ENCODE peak calls at places on chromosome 9, in nine cellular contexts. W is skeletal muscle cell; I is cerebellar nuclear complex; Y is SW480; Z is tibial nerve; R is dorsolateral prefrontal cortex; L is stimulated activated CD4-positive, alpha-beta T cell treated with anti-CD3 and anti-CD28 coated beads, Interleukin-4, amount 100 ng/mL, for 1 hour; M is GM04503; N is AG08396. B is an unnamed sample.
A peak's percentile ranks its signal among the peaks of the same experiment; 100 is the strongest.

GRCh38 chr9:136024696-136025316 is 63.6 kb upstream of the UBAC1 start:
- DNase-seq in Y (no peak), R (peak; percentile 38), W (no peak), L (no peak), Z (no peak), I (no peak), M (no peak), N (no peak), B (no peak)

GRCh38 chr9:92342825-92343488 is 17.2 kb downstream of the CENPP start:
- DNase-seq in L (no peak), I (no peak), Z (no peak), R (no peak), W (no peak), Y (no peak), M (no peak), N (no peak), B (no peak)

GRCh38 chr9:133699546-133699945 is 38.6 kb downstream of the SARDH start:
- DNase-seq in W (no peak), R (no peak), M (no peak), I (no peak), Y (no peak), N (no peak), Z (no peak), L (no peak), B (no peak)

GRCh38 chr9:99167120-99167519 is 54.6 kb downstream of the ALG2 start:
- DNase-seq in Y (peak; percentile 4), N (no peak), R (no peak), W (no peak), L (no peak), I (no peak), M (no peak), Z (no peak), B (no peak)

GRCh38 chr9:134058716-134059115 is 9.1 kb downstream of the BRD3 start:
- DNase-seq in L (no peak), I (no peak), R (peak; percentile 21), W (no peak), Y (no peak), M (no peak), N (peak; percentile 54), Z (no peak), B (no peak)

GRCh38 chr9:32344551-32345182 is 39.8 kb upstream of the ACO1 start:
- DNase-seq in L (no peak), M (no peak), I (no peak), R (no peak), W (no peak), Z (no peak), N (peak; percentile 10), Y (peak; percentile 41), B (no peak)

GRCh38 chr9:109269839-109270238 is 51.0 kb downstream of the EPB41L4B start:
- DNase-seq in Y (no peak), L (no peak), W (no peak), M (no peak), N (no peak), Z (no peak), R (no peak), I (no peak), B (no peak)

GRCh38 chr9:85524531-85524930 is 217.2 kb downstream of the AGTPBP1 start:
- DNase-seq in N (no peak), W (no peak), R (no peak), Z (no peak), L (no peak), Y (no peak), M (no peak), I (no peak), B (peak; percentile 77)

GRCh38 chr9:123326662-123327093 is 29.3 kb upstream of the CRB2 start:
- DNase-seq in M (no peak), N (no peak), I (no peak), Z (no peak), R (no peak), W (no peak), Y (no peak), L (no peak), B (no peak)

GRCh38 chr9:93321220-93321610 is 130.3 kb upstream of the FAM120A start:
- DNase-seq in R (no peak), N (no peak), L (no peak), M (no peak), Y (no peak), I (no peak), Z (no peak), W (no peak), B (no peak)

GRCh38 chr9:3330792-3331420 is 194.9 kb downstream of the RFX3 start:
- DNase-seq in R (no peak), Y (no peak), N (no peak), L (no peak), W (peak; percentile 29), M (no peak), I (no peak), Z (no peak), B (no peak)

GRCh38 chr9:124501771-124502320 is 5.4 kb downstream of the NR5A1 start:
- DNase-seq in W (no peak), Z (no peak), R (no peak), I (no peak), L (no peak), N (no peak), M (no peak), Y (no peak), B (no peak)

GRCh38 chr9:125137200-125137599 is 6.1 kb downstream of the SCAI start:
- DNase-seq in N (peak; percentile 40), I (no peak), W (no peak), M (no peak), Y (no peak), L (no peak), Z (no peak), R (no peak), B (no peak)

GRCh38 chr9:36632892-36633291 is 60.2 kb downstream of the MELK start:
- DNase-seq in I (no peak), Y (peak; percentile 40), Z (no peak), N (peak; percentile 13), M (no peak), L (no peak), W (no peak), R (no peak), B (no peak)

GRCh38 chr9:21155501-21155900 is 11.0 kb downstream of the IFNA21 start:
- DNase-seq in W (no peak), Y (no peak), R (no peak), I (no peak), Z (no peak), N (no peak), L (no peak), M (no peak), B (no peak)

GRCh38 chr9:129826344-129826743 is 2.4 kb upstream of the TOR1A start:
- DNase-seq in R (no peak), L (no peak), N (no peak), Y (no peak), Z (no peak), M (no peak), W (no peak), I (no peak), B (no peak)

GRCh38 chr9:133374612-133375115 is 1.2 kb downstream of the SURF4 start:
- DNase-seq in I (no peak), N (peak; percentile 75), Z (no peak), Y (no peak), M (no peak), R (no peak), L (no peak), W (no peak), B (no peak)

GRCh38 chr9:134323741-134324358 is 2.4 kb upstream of the RXRA start:
- DNase-seq in Z (no peak), N (no peak), W (no peak), L (no peak), Y (peak; percentile 68), M (no peak), I (no peak), R (peak; percentile 62), B (peak; percentile 58)

GRCh38 chr9:116207371-116208111 is 54.0 kb downstream of the PAPPA start:
- DNase-seq in W (no peak), R (no peak), M (peak; percentile 15), Y (no peak), I (no peak), L (no peak), Z (no peak), N (no peak), B (no peak)

GRCh38 chr9:119375892-119376291 is 6.7 kb upstream of the BRINP1 start:
- DNase-seq in I (no peak), Z (no peak), L (no peak), M (no peak), N (no peak), W (no peak), R (no peak), Y (peak; percentile 38), B (no peak)

GRCh38 chr9:136527721-136528710 is 17.8 kb downstream of the NOTCH1 start:
- DNase-seq in L (no peak), Z (no peak), N (peak; percentile 85), M (no peak), W (no peak), Y (peak; percentile 69), R (no peak), I (no peak), B (no peak)

GRCh38 chr9:122386316-122386872 is 15.6 kb downstream of the PTGS1 start:
- DNase-seq in W (no peak), I (no peak), M (no peak), R (no peak), Y (no peak), L (no peak), Z (no peak), N (no peak), B (no peak)

GRCh38 chr9:20838218-20838617 is 154.2 kb downstream of the FOCAD start:
- DNase-seq in Y (no peak), L (no peak), I (no peak), W (no peak), M (no peak), Z (no peak), N (no peak), R (no peak), B (no peak)

GRCh38 chr9:122329592-122329991 is 41.2 kb upstream of the PTGS1 start:
- DNase-seq in Y (no peak), N (no peak), R (no peak), M (no peak), Z (no peak), I (no peak), L (no peak), W (no peak), B (no peak)

GRCh38 chr9:7169717-7170348 is 412.1 kb downstream of the KDM4C start:
- DNase-seq in L (no peak), Z (no peak), W (peak; percentile 24), I (peak; percentile 28), M (no peak), N (no peak), Y (no peak), R (no peak), B (no peak)

GRCh38 chr9:92141144-92142129 is 26.2 kb upstream of the SPTLC1 start:
- DNase-seq in N (peak; percentile 66), I (no peak), Y (peak; percentile 25), M (no peak), Z (no peak), W (no peak), R (no peak), L (no peak), B (no peak)

GRCh38 chr9:131843989-131844744 is 104.3 kb upstream of the RAPGEF1 start:
- DNase-seq in Z (no peak), Y (no peak), W (no peak), R (no peak), I (no peak), L (no peak), M (no peak), N (no peak), B (no peak)

GRCh38 chr9:104074876-104075275 is 19.2 kb upstream of the SMC2 start:
- DNase-seq in R (no peak), L (no peak), M (peak; percentile 57), I (no peak), N (peak; percentile 46), Z (no peak), Y (no peak), W (peak; percentile 45), B (no peak)

GRCh38 chr9:110765926-110766325 is 97.3 kb downstream of the MUSK start:
- DNase-seq in L (no peak), R (no peak), W (no peak), I (no peak), N (no peak), M (no peak), Z (no peak), Y (no peak), B (no peak)

GRCh38 chr9:94887721-94888120 is 161.2 kb downstream of the AOPEP start:
- DNase-seq in I (no peak), N (no peak), Z (no peak), W (no peak), R (no peak), L (no peak), Y (no peak), M (no peak), B (no peak)

GRCh38 chr9:96015876-96016686 is 140.6 kb downstream of the ERCC6L2 start:
- DNase-seq in I (no peak), N (no peak), W (no peak), Z (no peak), Y (no peak), M (no peak), R (no peak), L (no peak), B (no peak)

B was measured in hippocampal formation.